ENCODE peak calls at places on chromosome 18, in four cellular contexts. D is HepG2; V is CD4-positive, CD25-positive, alpha-beta regulatory T cell; Q is uterus. N is an unnamed sample.

GRCh38 chr18:47574966-47575365 is 323.5 kb upstream of the SKOR2 start:
- DNase-seq in D (peak; percentile 92), V (no peak), Q (no peak), N (no peak)

GRCh38 chr18:25853716-25854465 is 236.5 kb downstream of the SS18 start:
- DNase-seq in D (no peak), V (no peak), Q (no peak), N (no peak)

GRCh38 chr18:44715841-44716240 is 35.2 kb downstream of the SETBP1 start:
- DNase-seq in D (no peak), V (no peak), Q (no peak), N (no peak)

GRCh38 chr18:59690216-59691045 is 6.8 kb downstream of the CCBE1 start:
- DNase-seq in D (no peak), V (no peak), Q (no peak), N (no peak)

GRCh38 chr18:74146756-74147155 is 878 bp downstream of the FBXO15 start:
- DNase-seq in D (no peak), V (no peak), Q (no peak), N (no peak)

GRCh38 chr18:22847392-22847791 is 85.7 kb upstream of the RBBP8 start:
- DNase-seq in D (no peak), V (no peak), Q (no peak), N (no peak)

GRCh38 chr18:26574958-26575864 is 26.9 kb upstream of the KCTD1 start:
- DNase-seq in D (peak; percentile 52), V (no peak), Q (no peak), N (peak; percentile 31)

GRCh38 chr18:58476521-58477210 is 152.2 kb downstream of the ALPK2 start:
- DNase-seq in D (no peak), V (no peak), Q (no peak), N (no peak)

GRCh38 chr18:79580481-79581171 is 99.0 kb upstream of the CTDP1 start:
- DNase-seq in D (no peak), V (no peak), Q (peak; percentile 11), N (no peak)

GRCh38 chr18:74499633-74500032 is 3.5 kb downstream of the CNDP2 start:
- DNase-seq in D (no peak), V (peak; percentile 14), Q (peak; percentile 60), N (no peak)

GRCh38 chr18:46859855-46860254 is 57.5 kb downstream of the PIAS2 start:
- DNase-seq in D (no peak), V (no peak), Q (no peak), N (no peak)

GRCh38 chr18:40079786-40080185 is 1875.2 kb upstream of the PIK3C3 start:
- DNase-seq in D (no peak), V (no peak), Q (no peak), N (no peak)

GRCh38 chr18:35581555-35582309 is at the start of gene GALNT1:
- DNase-seq in D (no peak), V (no peak), Q (peak; percentile 18), N (peak; percentile 13)

GRCh38 chr18:75139226-75139911 is 69.6 kb downstream of the PTGR3 start:
- DNase-seq in D (no peak), V (no peak), Q (no peak), N (no peak)

GRCh38 chr18:49206717-49207116 is 253.7 kb downstream of the DYM start:
- DNase-seq in D (no peak), V (no peak), Q (no peak), N (no peak)

GRCh38 chr18:49319590-49319989 is 140.9 kb downstream of the DYM start:
- DNase-seq in D (no peak), V (no peak), Q (no peak), N (no peak)

GRCh38 chr18:42086288-42086687 is 131.3 kb downstream of the PIK3C3 start:
- DNase-seq in D (no peak), V (no peak), Q (no peak), N (no peak)

GRCh38 chr18:44651453-44651852 is 29.2 kb upstream of the SETBP1 start:
- DNase-seq in D (no peak), V (no peak), Q (peak; percentile 23), N (no peak)

GRCh38 chr18:24398515-24398914 is 891 bp upstream of the OSBPL1A start:
- DNase-seq in D (no peak), V (no peak), Q (no peak), N (no peak)

GRCh38 chr18:51666717-51667320 is 469.3 kb upstream of the MEX3C start:
- DNase-seq in D (no peak), V (no peak), Q (no peak), N (no peak)

GRCh38 chr18:54480616-54481015 is 110.4 kb upstream of the DYNAP start:
- DNase-seq in D (no peak), V (no peak), Q (no peak), N (no peak)

GRCh38 chr18:53756607-53756972 is 467.9 kb downstream of the MBD2 start:
- DNase-seq in D (no peak), V (no peak), Q (no peak), N (no peak)

GRCh38 chr18:37483984-37484892 is 81.4 kb downstream of the CELF4 start:
- DNase-seq in D (no peak), V (no peak), Q (no peak), N (no peak)

GRCh38 chr18:74902170-74902465 is 304.4 kb downstream of the ZNF407 start:
- DNase-seq in D (no peak), V (no peak), Q (no peak), N (no peak)

GRCh38 chr18:6874316-6874715 is 144.8 kb downstream of the ARHGAP28 start:
- DNase-seq in D (no peak), V (no peak), Q (no peak), N (no peak)
- H3K27ac ChIP-seq in D (no peak overlapping the region), V (no peak overlapping the region), Q (no peak overlapping the region), N (no peak overlapping the region)

GRCh38 chr18:6934859-6935258 is 182.7 kb downstream of the LAMA1 start:
- DNase-seq in D (no peak), V (no peak), Q (no peak), N (no peak)

GRCh38 chr18:6927136-6927535 is 190.5 kb downstream of the LAMA1 start:
- DNase-seq in D (no peak), V (no peak), Q (no peak), N (no peak)

GRCh38 chr18:6928359-6928758 is 189.2 kb downstream of the LAMA1 start:
- DNase-seq in D (no peak), V (no peak), Q (no peak), N (no peak)

GRCh38 chr18:6929370-6930102 is 188.1 kb downstream of the LAMA1 start:
- DNase-seq in D (no peak), V (no peak), Q (no peak), N (no peak)
- H3K27ac ChIP-seq in D (no peak overlapping the region), V (no peak overlapping the region), Q (no peak overlapping the region), N (no peak overlapping the region)

DNA sequence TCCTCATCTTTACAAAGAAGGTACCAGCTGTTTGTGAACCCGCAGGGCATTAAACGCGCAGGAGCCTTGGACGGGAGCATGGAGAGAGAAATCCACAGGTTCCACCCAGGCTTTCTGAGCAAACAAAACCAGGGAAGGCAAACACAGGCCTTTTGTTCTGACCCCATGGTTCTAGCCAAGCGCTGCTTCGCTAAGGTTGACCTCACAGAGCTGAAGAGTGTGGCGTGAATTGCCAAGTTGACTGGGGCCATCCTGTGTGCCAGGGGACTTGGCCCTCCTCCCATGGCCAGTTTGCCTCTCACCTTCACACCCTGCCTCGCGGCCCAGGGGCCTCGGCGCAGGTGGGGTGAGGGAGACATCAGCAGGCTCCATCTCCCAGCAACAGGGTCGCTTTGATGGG is 74.1 kb downstream of the VAPA start:
- DNase-seq in D (peak; percentile 41), V (no peak), Q (no peak), N (no peak)
- H3K27ac ChIP-seq in D (no peak overlapping the region), V (no peak overlapping the region), Q (peak overlapping the region; percentile 82), N (no peak overlapping the region)

GRCh38 chr18:11260963-11261441 is 111.6 kb upstream of the PIEZO2 start:
- DNase-seq in D (no peak), V (no peak), Q (no peak), N (no peak)
- H3K27ac ChIP-seq in D (no peak overlapping the region), V (no peak overlapping the region), Q (no peak overlapping the region), N (no peak overlapping the region)

GRCh38 chr18:12279781-12280531 is 25.8 kb downstream of the CIDEA start:
- DNase-seq in D (no peak), V (no peak), Q (no peak), N (no peak)

GRCh38 chr18:12283256-12283655 is 24.8 kb upstream of the TUBB6 start:
- DNase-seq in D (peak; percentile 29), V (no peak), Q (no peak), N (no peak)

GRCh38 chr18:12282436-12283039 is 25.5 kb upstream of the TUBB6 start:
- DNase-seq in D (peak; percentile 27), V (no peak), Q (no peak), N (no peak)

GRCh38 chr18:12283666-12284065 is 24.4 kb upstream of the TUBB6 start:
- DNase-seq in D (no peak), V (no peak), Q (no peak), N (no peak)

GRCh38 chr18:12281861-12282260 is 26.2 kb upstream of the TUBB6 start:
- DNase-seq in D (no peak), V (no peak), Q (no peak), N (no peak)
- H3K27ac ChIP-seq in D (no peak overlapping the region), V (no peak overlapping the region), Q (peak overlapping the region; percentile 67), N (no peak overlapping the region)

GRCh38 chr18:10463096-10463495 is 8.7 kb downstream of the APCDD1 start:
- DNase-seq in D (no peak), V (no peak), Q (no peak), N (no peak)
- H3K27ac ChIP-seq in D (no peak overlapping the region), V (no peak overlapping the region), Q (no peak overlapping the region), N (no peak overlapping the region)

DNA sequence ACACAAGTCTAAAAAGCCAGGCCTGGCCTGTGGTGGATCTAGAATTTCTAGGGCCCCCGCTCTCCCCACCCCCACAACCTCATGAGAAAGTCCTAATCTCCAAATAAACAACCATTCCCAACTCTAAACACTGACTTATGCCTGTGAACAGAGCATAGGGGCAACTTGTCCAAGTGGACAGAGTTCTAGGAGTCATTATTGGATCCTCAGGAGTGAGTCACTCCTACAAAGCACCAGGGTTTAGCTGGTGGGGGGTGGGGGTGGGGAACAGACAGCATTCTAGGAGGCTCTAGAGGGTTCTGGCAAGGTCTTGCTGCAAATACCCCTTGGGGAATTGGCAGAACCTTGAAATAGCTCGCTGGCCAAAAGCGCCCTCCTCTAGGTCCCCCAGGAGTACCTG is 83.3 kb downstream of the ZCCHC2 start:
- DNase-seq in D (no peak), V (no peak), Q (no peak), N (no peak)
- H3K27ac ChIP-seq in D (no peak overlapping the region), V (no peak overlapping the region), Q (no peak overlapping the region), N (no peak overlapping the region)